ENCODE peak calls at places on chromosome 1, in four cellular contexts. I, Y, G and H are unnamed samples.

GRCh38 chr1:17196496-17197180 is 8.3 kb upstream of the PADI1 start:
- DNase-seq in I (no peak), Y (peak), G (no peak), H (peak)

GRCh38 chr1:31196685-31197084 is 43.0 kb downstream of the NKAIN1 start:
- DNase-seq in I (no peak), Y (no peak), G (no peak), H (no peak)

GRCh38 chr1:22567176-22567575 is 3.9 kb downstream of the EPHA8 start:
- DNase-seq in I (no peak), Y (no peak), G (no peak), H (no peak)

GRCh38 chr1:16980473-16981268 is at the start of gene MFAP2:
- DNase-seq in I (no peak), Y (no peak), G (no peak), H (no peak)

GRCh38 chr1:235018161-235018560 is 110.5 kb downstream of the TOMM20 start:
- DNase-seq in I (no peak), Y (no peak), G (peak), H (no peak)

GRCh38 chr1:2290171-2290578 is 62.1 kb downstream of the SKI start:
- DNase-seq in I (no peak), Y (no peak), G (no peak), H (no peak)

GRCh38 chr1:63873751-63874150 is 99.9 kb downstream of the ROR1 start:
- DNase-seq in I (no peak), Y (no peak), G (no peak), H (no peak)

GRCh38 chr1:1833456-1833855 is 55.2 kb upstream of the NADK start:
- DNase-seq in I (no peak), Y (no peak), G (no peak), H (no peak)

GRCh38 chr1:54571326-54571725 is 23.3 kb downstream of the ACOT11 start:
- DNase-seq in I (no peak), Y (no peak), G (no peak), H (no peak)

GRCh38 chr1:27099154-27099903 is 55.6 kb downstream of the SLC9A1 start:
- DNase-seq in I (peak), Y (no peak), G (no peak), H (peak)

GRCh38 chr1:118136511-118136937 is 48.5 kb downstream of the SPAG17 start:
- DNase-seq in I (peak), Y (no peak), G (no peak), H (no peak)

GRCh38 chr1:37858931-37859506 is 373 bp downstream of the MTF1 start:
- DNase-seq in I (no peak), Y (no peak), G (no peak), H (no peak)

GRCh38 chr1:34398916-34399275 is 222.2 kb downstream of the C1orf94 start:
- DNase-seq in I (no peak), Y (no peak), G (no peak), H (no peak)

GRCh38 chr1:23018661-23019093 is 591 bp upstream of the KDM1A start:
- DNase-seq in I (no peak), Y (peak), G (no peak), H (no peak)

GRCh38 chr1:27150183-27150582 is 4.7 kb downstream of the SLC9A1 start:
- DNase-seq in I (no peak), Y (no peak), G (no peak), H (no peak)

GRCh38 chr1:116824631-116825399 is 70.6 kb downstream of the CD2 start:
- DNase-seq in I (no peak), Y (no peak), G (no peak), H (no peak)

GRCh38 chr1:230791986-230792564 is 44.9 kb downstream of the CAPN9 start:
- DNase-seq in I (no peak), Y (no peak), G (no peak), H (no peak)

GRCh38 chr1:5664906-5665875 is 327.0 kb downstream of the NPHP4 start:
- DNase-seq in I (no peak), Y (no peak), G (no peak), H (no peak)

GRCh38 chr1:187819081-187819480 is 990.3 kb downstream of the PLA2G4A start:
- DNase-seq in I (no peak), Y (no peak), G (no peak), H (no peak)

GRCh38 chr1:67588186-67588865 is 96.7 kb upstream of the GADD45A start:
- DNase-seq in I (no peak), Y (no peak), G (no peak), H (no peak)

GRCh38 chr1:180532854-180533253 is 25.9 kb upstream of the OVAAL start:
- DNase-seq in I (no peak), Y (no peak), G (no peak), H (no peak)

GRCh38 chr1:26787381-26787705 is 407 bp upstream of the PIGV start:
- DNase-seq in I (peak), Y (no peak), G (no peak), H (no peak)

GRCh38 chr1:162822391-162823200 is 32.1 kb downstream of the HSD17B7 start:
- DNase-seq in I (no peak), Y (peak), G (no peak), H (no peak)

GRCh38 chr1:109299087-109299983 is 7.5 kb downstream of the MYBPHL start:
- DNase-seq in I (no peak), Y (no peak), G (peak), H (no peak)

GRCh38 chr1:203128691-203129500 is 1.4 kb downstream of the ADORA1 start:
- DNase-seq in I (no peak), Y (no peak), G (no peak), H (no peak)

GRCh38 chr1:27504588-27505419 is 14.8 kb upstream of the WASF2 start:
- DNase-seq in I (no peak), Y (peak), G (no peak), H (no peak)

GRCh38 chr1:48979940-48980339 is 203.2 kb upstream of the BEND5 start:
- DNase-seq in I (no peak), Y (no peak), G (no peak), H (no peak)

GRCh38 chr1:109151146-109151545 is 37.2 kb downstream of the ELAPOR1 start:
- DNase-seq in I (no peak), Y (peak), G (no peak), H (no peak)

GRCh38 chr1:196608401-196609113 is at the start of gene KCNT2:
- DNase-seq in I (no peak), Y (peak), G (no peak), H (no peak)
- TF ChIP-seq CTCF in I (no peak), Y (no peak), G (no peak), H (no peak)

GRCh38 chr1:158021721-158022120 is 28.3 kb downstream of the KIRREL1 start:
- DNase-seq in I (no peak), Y (no peak), G (no peak), H (no peak)

GRCh38 chr1:158020877-158021630 is 27.6 kb downstream of the KIRREL1 start:
- DNase-seq in I (no peak), Y (no peak), G (no peak), H (no peak)

GRCh38 chr1:158016651-158017335 is 23.3 kb downstream of the KIRREL1 start:
- DNase-seq in I (no peak), Y (no peak), G (no peak), H (no peak)

GRCh38 chr1:158017800-158018595 is 24.6 kb downstream of the KIRREL1 start:
- DNase-seq in I (no peak), Y (no peak), G (no peak), H (no peak)

DNA sequence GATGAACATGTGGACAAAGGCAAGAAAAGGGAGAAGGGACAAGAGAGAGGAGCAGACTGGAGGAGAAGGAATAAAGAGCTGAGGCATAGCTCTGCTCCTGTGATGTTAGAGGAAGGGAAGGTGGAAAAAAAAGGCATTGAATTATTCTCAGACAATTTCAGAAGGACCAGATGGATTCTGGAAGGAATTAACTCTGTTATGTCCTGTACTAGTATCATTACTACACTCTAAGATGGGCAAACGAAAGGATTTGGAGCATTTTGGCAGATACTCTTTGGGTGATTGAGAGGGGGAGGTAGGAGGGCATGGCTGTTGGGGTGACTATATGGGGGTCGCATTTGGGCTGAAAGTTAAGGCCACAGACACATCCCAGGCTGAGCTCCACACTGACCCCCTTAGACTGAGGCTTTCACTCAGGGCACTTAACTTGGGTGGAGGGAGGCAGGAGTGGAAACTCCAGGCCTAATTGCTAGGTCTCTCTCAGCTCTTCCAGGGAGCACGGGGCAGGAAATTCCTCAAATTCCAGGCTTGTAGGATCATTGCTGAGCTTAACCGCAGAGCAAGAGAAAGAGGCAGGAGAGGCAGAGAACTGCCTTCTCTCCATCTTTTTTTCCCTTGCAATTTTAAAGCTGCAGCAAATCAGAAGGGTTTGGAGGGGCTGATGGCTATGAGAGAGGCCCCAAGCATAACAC is 25.9 kb downstream of the KIRREL1 start:
- DNase-seq in I (no peak), Y (peak), G (peak), H (no peak)
- TF ChIP-seq CTCF in I (no peak), Y (no peak), G (no peak), H (no peak)

DNA sequence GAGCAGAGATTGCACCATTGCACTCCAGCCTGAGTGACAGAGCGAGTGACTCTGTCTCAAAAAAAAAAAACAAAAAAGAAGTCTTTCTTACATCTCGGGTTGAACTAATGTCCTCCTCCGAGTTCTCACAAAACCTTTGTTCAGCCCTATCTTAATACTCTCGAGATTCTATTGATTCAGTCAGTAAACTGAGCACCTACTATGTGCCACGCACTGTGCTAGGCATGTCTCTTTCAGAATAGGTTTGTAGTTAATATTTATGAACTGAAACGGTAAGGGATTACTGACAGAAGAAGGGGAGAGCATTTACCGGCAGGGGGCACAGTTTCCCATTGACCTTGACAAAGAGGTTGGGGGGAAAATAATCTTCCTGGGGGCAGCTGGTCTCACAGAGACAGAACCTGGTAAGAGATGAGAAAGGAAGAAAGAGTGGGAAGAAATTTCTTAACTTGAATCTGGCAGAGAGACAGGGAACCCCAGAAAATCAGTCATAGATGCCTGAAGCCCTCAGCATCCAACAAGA is 3.4 kb downstream of the PIAS3 start:
- DNase-seq in I (peak), Y (no peak), G (no peak), H (no peak)
- TF ChIP-seq CTCF in I (peak), Y (no peak), G (no peak), H (peak)

GRCh38 chr1:212456166-212456528 is 23.4 kb downstream of the NENF start:
- DNase-seq in I (no peak), Y (no peak), G (no peak), H (no peak)
- TF ChIP-seq CTCF in I (no peak), Y (no peak), G (no peak), H (peak)

GRCh38 chr1:18581420-18581880 is 49.2 kb upstream of the PAX7 start:
- DNase-seq in I (peak), Y (peak), G (no peak), H (no peak)
- TF ChIP-seq CTCF in I (peak), Y (peak), G (peak), H (peak)